ENCODE peak calls at places on chromosomes 6 and 20, in six cellular contexts. T, G, Z, K, W and V are unnamed samples.

GRCh38 chr20:56504373-56505005 is 20.1 kb upstream of the FAM209A start:
- DNase-seq in W (no peak), Z (no peak), K (peak; percentile 35), G (no peak), T (peak; percentile 6), V (no peak)

GRCh38 chr20:35991142-35991771 is 22.9 kb downstream of the CNBD2 start:
- DNase-seq in Z (no peak), K (peak; percentile 68), G (no peak), T (peak; percentile 54), W (peak; percentile 21), V (no peak)

GRCh38 chr6:29424575-29424974 is 9.8 kb downstream of the OR12D1 start:
- DNase-seq in T (no peak), G (no peak), W (no peak), K (no peak), Z (no peak), V (no peak)

GRCh38 chr6:43671011-43671800 is 16.4 kb downstream of the MRPS18A start:
- DNase-seq in K (no peak), G (no peak), T (no peak), W (peak; percentile 9), Z (no peak), V (no peak)

GRCh38 chr20:51461306-51461705 is 81.2 kb downstream of the NFATC2 start:
- DNase-seq in W (no peak), Z (no peak), K (no peak), G (no peak), T (no peak), V (no peak)

GRCh38 chr6:12572884-12573824 is 143.4 kb upstream of the PHACTR1 start:
- DNase-seq in K (peak; percentile 75), T (peak; percentile 87), Z (no peak), G (no peak), W (peak; percentile 94), V (no peak)

GRCh38 chr6:89145962-89146747 is at the start of gene PM20D2:
- DNase-seq in G (no peak), Z (peak; percentile 70), W (peak; percentile 51), T (peak; percentile 51), K (peak; percentile 72), V (no peak)

GRCh38 chr6:75236630-75237029 is 7.0 kb downstream of the COX7A2 start:
- DNase-seq in T (no peak), W (no peak), K (no peak), Z (no peak), G (no peak), V (no peak)

GRCh38 chr6:159513914-159514313 is 179.1 kb downstream of the SOD2 start:
- DNase-seq in W (no peak), K (no peak), Z (no peak), G (no peak), T (no peak), V (no peak)

GRCh38 chr20:63309261-63310071 is 16.5 kb downstream of the COL20A1 start:
- DNase-seq in T (peak; percentile 54), G (no peak), W (no peak), K (peak; percentile 63), Z (no peak), V (no peak)

GRCh38 chr6:105274678-105275077 is 94.9 kb upstream of the POPDC3 start:
- DNase-seq in G (no peak), Z (no peak), K (no peak), T (no peak), W (no peak), V (no peak)

GRCh38 chr6:105034470-105034869 is 77.6 kb downstream of the LIN28B start:
- DNase-seq in K (no peak), Z (no peak), T (no peak), W (no peak), G (no peak), V (no peak)

GRCh38 chr6:107066697-107067659 is 39.0 kb downstream of the MTRES1 start:
- DNase-seq in K (peak; percentile 10), T (peak; percentile 29), Z (no peak), G (no peak), W (peak; percentile 34), V (no peak)

GRCh38 chr6:139699335-139699734 is 324.9 kb upstream of the CITED2 start:
- DNase-seq in K (peak; percentile 85), W (peak; percentile 33), T (peak; percentile 77), Z (no peak), G (no peak), V (no peak)

GRCh38 chr20:62422636-62423325 is 4.6 kb downstream of the RBBP8NL start:
- DNase-seq in T (no peak), G (no peak), K (no peak), W (no peak), Z (no peak), V (no peak)

GRCh38 chr20:2283706-2284423 is 11.9 kb upstream of the TGM3 start:
- DNase-seq in T (peak; percentile 25), Z (no peak), K (peak; percentile 66), W (peak; percentile 75), G (no peak), V (peak; percentile 31)

GRCh38 chr6:63597142-63598000 is 25.1 kb downstream of the LOC128125822 start:
- DNase-seq in T (no peak), G (no peak), K (peak; percentile 56), W (peak; percentile 30), Z (no peak), V (no peak)

GRCh38 chr6:144416244-144416643 is 131.1 kb downstream of the UTRN start:
- DNase-seq in K (no peak), Z (no peak), W (no peak), G (no peak), T (no peak), V (no peak)

GRCh38 chr6:157667211-157668033 is 155.6 kb upstream of the SNX9 start:
- DNase-seq in W (peak; percentile 73), Z (peak; percentile 61), K (peak; percentile 87), G (no peak), T (peak; percentile 75), V (no peak)

GRCh38 chr6:15739353-15739752 is 76.5 kb upstream of the DTNBP1 start:
- DNase-seq in T (no peak), W (no peak), Z (no peak), G (no peak), K (no peak), V (no peak)

GRCh38 chr6:15739867-15740266 is 77.0 kb upstream of the DTNBP1 start:
- DNase-seq in W (no peak), G (no peak), Z (no peak), K (no peak), T (no peak), V (no peak)

GRCh38 chr6:15734118-15734897 is 71.5 kb upstream of the DTNBP1 start:
- DNase-seq in K (no peak), Z (no peak), G (no peak), T (no peak), W (peak; percentile 8), V (no peak)

GRCh38 chr6:15741405-15741804 is 78.6 kb upstream of the DTNBP1 start:
- DNase-seq in Z (no peak), G (no peak), W (no peak), K (no peak), T (no peak), V (no peak)

GRCh38 chr6:15736023-15736696 is 73.3 kb upstream of the DTNBP1 start:
- DNase-seq in T (no peak), K (no peak), Z (no peak), G (no peak), W (no peak), V (no peak)
- H3K27ac ChIP-seq in T (peak overlapping the region; percentile 67), K (no peak overlapping the region), Z (no peak overlapping the region), G (no peak overlapping the region), W (no peak overlapping the region), V (peak overlapping the region; percentile 5)

DNA sequence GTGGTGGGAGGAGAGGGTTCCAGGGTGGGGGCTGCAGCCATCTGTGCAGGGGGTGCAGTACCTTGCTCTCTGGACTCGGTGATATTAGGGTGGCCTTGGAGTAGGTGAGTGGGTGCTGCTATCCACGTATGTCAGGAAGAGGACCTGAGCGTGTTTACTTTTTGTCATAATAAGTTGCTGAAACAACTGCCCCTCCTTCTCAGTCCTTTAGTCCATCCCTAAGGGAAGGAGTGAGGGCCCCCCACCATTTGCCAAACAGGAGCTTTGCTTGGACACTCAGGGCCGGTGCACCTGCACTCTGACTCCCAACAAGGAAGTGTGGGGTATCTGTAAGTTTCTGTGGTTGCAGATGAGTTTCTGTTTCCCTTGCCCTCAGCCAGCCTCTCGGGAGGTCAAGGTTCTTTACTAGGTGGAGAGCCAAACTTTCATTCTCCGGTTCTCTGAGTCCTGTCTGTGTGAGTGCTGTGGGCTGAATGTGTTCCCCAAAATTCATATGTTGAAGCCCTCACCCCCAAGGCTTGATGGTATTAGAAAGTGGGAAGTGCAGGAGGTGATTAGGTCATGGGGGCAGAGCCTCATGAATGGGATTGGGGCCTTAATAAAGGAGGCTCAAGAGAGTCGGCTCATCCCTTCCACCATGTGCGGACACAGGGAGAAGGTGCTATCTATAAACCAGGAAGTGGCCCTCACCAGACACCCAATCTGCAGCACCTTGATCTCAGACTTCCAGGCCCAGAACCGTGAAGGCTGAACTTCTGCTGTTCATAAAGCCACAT is 19.7 kb upstream of the CCR6 start:
- DNase-seq in K (no peak), G (no peak), W (no peak), T (no peak), Z (no peak), V (no peak)
- H3K27ac ChIP-seq in K (no peak overlapping the region), G (no peak overlapping the region), W (no peak overlapping the region), T (no peak overlapping the region), Z (no peak overlapping the region), V (no peak overlapping the region)

DNA sequence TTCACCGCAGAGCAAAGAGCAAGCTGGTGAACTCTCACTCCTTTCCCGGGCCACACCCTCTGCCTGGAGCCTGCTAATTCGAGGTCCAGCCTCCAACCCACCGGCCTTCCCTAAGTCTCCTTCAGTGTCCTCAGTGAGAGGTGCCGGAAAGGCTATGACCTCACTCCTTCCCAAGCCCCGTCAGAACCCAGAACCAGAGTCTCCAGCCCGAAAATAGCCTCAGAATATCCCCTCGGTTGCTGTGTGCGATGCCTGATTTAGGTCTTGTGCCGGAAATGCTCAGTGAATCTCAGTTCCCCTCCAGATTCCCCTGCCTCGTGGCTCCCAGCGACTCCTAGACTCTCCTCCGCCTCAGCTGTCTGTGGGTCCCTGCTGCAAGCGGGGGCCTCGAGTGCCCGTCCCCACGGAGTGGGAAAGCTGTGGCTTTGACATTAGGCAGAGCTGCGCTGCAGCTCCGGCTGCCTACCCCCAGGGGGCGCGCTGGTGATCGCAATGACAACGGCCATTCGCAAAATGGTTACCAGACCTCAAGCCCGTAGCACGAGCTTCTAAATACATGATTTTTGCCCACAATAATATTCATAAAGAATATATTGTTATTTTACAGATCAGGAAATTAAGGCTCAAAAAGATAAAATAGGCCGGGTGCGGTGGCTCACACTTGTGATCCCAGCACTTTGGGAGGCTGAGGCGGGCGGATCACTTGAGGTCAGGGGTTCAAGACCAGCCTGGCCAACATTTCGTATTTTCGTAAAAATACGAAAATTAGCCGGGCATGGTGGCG is 4.2 kb upstream of the BNIP5 start:
- DNase-seq in G (no peak), W (peak; percentile 56), Z (peak; percentile 76), K (peak; percentile 83), T (peak; percentile 95), V (no peak)
- H3K27ac ChIP-seq in G (no peak overlapping the region), W (no peak overlapping the region), Z (no peak overlapping the region), K (no peak overlapping the region), T (no peak overlapping the region), V (no peak overlapping the region)

DNA sequence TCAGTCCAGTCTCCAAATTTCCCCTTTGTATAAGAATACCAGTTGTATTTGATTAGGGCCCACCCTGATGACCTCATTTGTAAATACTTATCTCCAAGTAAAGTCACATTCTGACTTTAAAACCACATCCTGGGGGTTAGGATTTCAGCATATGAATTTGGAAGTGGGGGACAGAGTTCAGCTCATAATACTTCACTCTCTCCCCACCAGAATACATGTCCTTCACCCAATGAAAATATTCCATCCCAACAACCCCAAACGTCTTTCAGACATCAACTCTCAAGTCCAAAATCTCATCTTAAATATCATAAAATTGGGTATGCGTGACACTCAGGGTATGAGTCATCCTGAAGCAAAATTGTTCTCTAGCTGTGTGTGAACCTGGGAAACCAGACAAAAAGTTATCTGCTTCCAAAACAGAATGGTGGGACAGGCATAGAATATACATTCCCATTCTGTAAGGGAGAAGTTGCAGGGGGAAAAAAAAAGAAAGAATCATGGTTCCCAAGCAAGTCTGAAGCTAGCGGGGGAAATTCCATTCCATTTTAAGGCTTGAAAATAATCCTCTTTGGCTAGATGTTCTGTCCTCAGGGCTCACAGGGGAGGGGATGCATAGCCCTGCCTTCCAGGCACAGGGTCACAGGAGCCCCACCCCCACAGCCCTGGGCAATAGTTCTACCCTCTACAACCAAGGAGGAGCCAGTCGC is 113.9 kb downstream of the ADAT2 start:
- DNase-seq in W (peak; percentile 79), T (peak; percentile 15), K (peak; percentile 80), Z (no peak), G (peak; percentile 6), V (no peak)
- H3K27ac ChIP-seq in W (no peak overlapping the region), T (no peak overlapping the region), K (peak overlapping the region; percentile 72), Z (no peak overlapping the region), G (peak overlapping the region; percentile 55), V (peak overlapping the region; percentile 98)